ENCODE peak calls at places on chromosomes 5 and 9, in nine cellular contexts. Q is AG04450, Z is neural crest cell, P is ovary, F is kidney, I is AG10803, M is HFF-Myc, W is uterus, E is AG09309. X is an unnamed sample.
A peak's percentile ranks its signal among the peaks of the same experiment; 100 is the strongest.

GRCh38 chr9:111833941-111834340 is 39.2 kb upstream of the SHOC1 start:
- DNase-seq in Q (no peak), Z (no peak), P (no peak), F (no peak), I (peak; percentile 45), M (no peak), W (no peak), E (no peak), X (peak; percentile 35)

GRCh38 chr9:87707805-87708500 is 18.0 kb upstream of the CTSL start:
- DNase-seq in Q (no peak), Z (no peak), P (no peak), F (no peak), I (peak; percentile 52), M (no peak), W (no peak), E (no peak), X (no peak)

GRCh38 chr9:8382266-8382665 is 582.7 kb upstream of the DMAC1 start:
- DNase-seq in Q (no peak), Z (no peak), P (no peak), F (no peak), I (no peak), M (no peak), W (no peak), E (no peak), X (no peak)

GRCh38 chr5:51859624-51860023 is 476.4 kb downstream of the ISL1 start:
- DNase-seq in Q (no peak), Z (no peak), P (no peak), F (no peak), I (no peak), M (no peak), W (no peak), E (no peak), X (no peak)

GRCh38 chr9:93452710-93453046 is 703 bp downstream of the FAM120AOS start:
- DNase-seq in Q (no peak), Z (no peak), P (peak; percentile 17), F (no peak), I (no peak), M (no peak), W (no peak), E (no peak), X (no peak)

GRCh38 chr5:103041071-103041676 is 78.8 kb downstream of the GIN1 start:
- DNase-seq in Q (peak; percentile 10), Z (no peak), P (no peak), F (no peak), I (peak; percentile 49), M (peak; percentile 17), W (no peak), E (peak; percentile 21), X (peak; percentile 42)

GRCh38 chr9:88661759-88662158 is 126.8 kb downstream of the NXNL2 start:
- DNase-seq in Q (no peak), Z (no peak), P (no peak), F (no peak), I (no peak), M (no peak), W (no peak), E (no peak), X (peak; percentile 17)

GRCh38 chr5:125874717-125875116 is 548.5 kb upstream of the GRAMD2B start:
- DNase-seq in Q (no peak), Z (no peak), P (no peak), F (no peak), I (no peak), M (no peak), W (no peak), E (no peak), X (no peak)

GRCh38 chr5:170809551-170809950 is 26.0 kb downstream of the GABRP start:
- DNase-seq in Q (peak; percentile 27), Z (no peak), P (no peak), F (no peak), I (peak; percentile 66), M (no peak), W (no peak), E (peak; percentile 34), X (peak; percentile 52)

GRCh38 chr5:159094745-159095144 is 5.0 kb downstream of the EBF1 start:
- DNase-seq in Q (no peak), Z (no peak), P (peak; percentile 79), F (peak; percentile 85), I (peak; percentile 82), M (no peak), W (peak; percentile 72), E (peak; percentile 34), X (no peak)

DNA sequence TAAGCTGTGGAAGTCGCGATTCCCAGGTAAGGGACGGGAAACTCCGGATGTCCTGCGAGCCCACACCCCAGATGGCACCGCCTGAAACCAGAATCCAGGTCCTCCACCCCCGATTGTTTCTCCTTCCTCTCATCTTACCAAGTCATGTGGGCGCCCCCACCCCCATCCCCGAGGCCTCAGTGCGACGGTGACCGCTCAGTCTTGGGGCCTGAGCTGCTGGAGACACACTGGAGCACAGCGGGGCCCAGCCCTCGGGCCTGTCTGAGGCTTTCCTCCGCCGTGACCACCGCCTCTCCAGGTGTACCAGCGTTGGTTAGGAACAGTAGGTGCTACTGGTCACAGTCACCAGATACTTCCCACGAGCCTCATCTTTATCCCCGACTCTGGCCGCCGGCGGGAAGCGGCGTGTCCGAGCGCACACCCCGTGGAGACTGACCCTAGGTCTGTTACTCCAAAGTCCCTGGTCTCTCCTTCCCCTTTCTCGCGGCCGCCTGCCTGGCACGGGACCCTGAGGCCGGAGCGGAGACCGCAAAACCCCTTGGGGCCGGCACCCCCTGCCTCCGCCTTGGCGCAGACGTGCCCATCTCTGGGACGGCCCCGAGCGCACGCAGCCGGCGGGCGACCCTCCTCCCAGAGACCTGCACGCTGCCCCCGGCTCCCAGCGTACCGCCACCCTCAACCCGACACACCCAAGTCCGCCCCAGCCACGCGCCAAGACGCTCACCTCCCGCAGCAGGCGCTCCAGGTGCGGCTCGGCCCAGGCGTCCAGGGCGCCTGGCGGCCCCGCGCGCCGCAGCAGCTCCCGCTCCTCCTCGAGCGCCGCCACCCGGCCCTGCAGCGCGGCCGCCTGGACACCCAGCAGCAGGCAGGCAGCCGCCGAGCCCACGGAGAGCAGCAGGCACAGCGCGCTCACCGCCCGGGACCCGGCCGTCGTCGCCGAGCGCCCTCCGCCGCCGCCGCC is 733 bp downstream of the COL23A1 start:
- DNase-seq in Q (no peak), Z (peak; percentile 43), P (no peak), F (peak; percentile 82), I (peak; percentile 26), M (no peak), W (no peak), E (no peak), X (no peak)
- TF ChIP-seq CTCF in Q (no peak), Z (peak; percentile 37), P (no peak), F (peak; percentile 39), I (no peak), M (no peak), W (no peak), E (no peak), X (no peak)

GRCh38 chr9:77820293-77820954 is 172.3 kb upstream of the GNA14 start:
- DNase-seq in Q (peak; percentile 10), Z (no peak), P (no peak), F (no peak), I (peak; percentile 72), M (peak; percentile 12), W (no peak), E (peak; percentile 61), X (peak; percentile 84)

GRCh38 chr9:77816641-77817341 is 168.7 kb upstream of the GNA14 start:
- DNase-seq in Q (no peak), Z (no peak), P (no peak), F (no peak), I (peak; percentile 32), M (no peak), W (no peak), E (no peak), X (no peak)

GRCh38 chr9:77815260-77815659 is 167.1 kb upstream of the GNA14 start:
- DNase-seq in Q (no peak), Z (no peak), P (no peak), F (no peak), I (no peak), M (no peak), W (no peak), E (no peak), X (no peak)

GRCh38 chr9:77817590-77818311 is 169.6 kb upstream of the GNA14 start:
- DNase-seq in Q (no peak), Z (no peak), P (no peak), F (no peak), I (no peak), M (no peak), W (no peak), E (no peak), X (no peak)

GRCh38 chr9:77819672-77820071 is 171.6 kb upstream of the GNA14 start:
- DNase-seq in Q (no peak), Z (no peak), P (no peak), F (no peak), I (peak; percentile 44), M (no peak), W (no peak), E (no peak), X (peak; percentile 12)
- TF ChIP-seq CTCF in Q (no peak), Z (peak; percentile 12), P (no peak), F (no peak), I (no peak), M (no peak), W (no peak), E (no peak), X (no peak)

DNA sequence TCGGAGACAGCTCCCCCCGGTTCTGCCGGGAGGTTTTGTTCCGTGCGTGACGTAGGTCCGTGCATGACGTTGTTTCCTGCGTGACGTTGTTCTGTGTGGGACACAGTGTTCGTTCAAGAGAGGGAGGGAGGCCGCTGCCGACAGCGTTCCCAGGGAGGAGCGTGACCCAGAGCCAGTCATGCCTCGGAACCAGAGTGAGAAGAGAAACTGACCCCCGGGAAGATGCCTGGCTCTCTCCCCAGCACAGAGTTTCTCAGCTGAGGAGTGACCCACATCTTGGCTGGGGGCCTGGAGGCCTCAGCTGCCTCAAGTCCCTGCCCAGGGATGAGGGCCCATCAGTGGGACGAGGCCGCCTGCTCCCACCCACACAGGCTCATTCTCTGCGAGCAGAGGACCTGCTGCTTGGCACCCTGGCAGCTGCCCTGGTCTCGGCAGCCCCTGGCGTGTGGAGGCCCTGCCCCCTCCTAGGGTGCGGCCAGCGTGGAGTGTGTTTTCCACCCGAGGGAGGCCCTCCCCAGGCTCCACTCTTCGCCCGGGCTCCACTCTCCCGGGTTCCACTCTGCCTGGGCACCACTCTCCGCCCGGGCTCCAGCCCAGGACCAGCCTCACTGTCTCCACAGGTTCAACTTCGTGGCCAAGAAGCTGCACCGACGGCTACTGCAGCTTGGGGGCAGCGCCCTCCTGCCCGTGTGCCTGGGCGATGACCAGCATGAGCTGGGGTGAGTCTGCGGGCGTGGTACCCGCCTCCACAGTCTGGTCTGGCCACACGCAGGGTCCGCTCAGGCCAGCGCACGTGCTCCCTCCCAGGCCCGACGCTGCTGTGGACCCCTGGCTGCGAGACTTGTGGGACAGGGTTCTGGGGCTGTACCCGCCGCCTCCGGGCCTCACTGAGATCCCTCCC is 7.9 kb downstream of the NDOR1 start:
- DNase-seq in Q (no peak), Z (no peak), P (no peak), F (no peak), I (no peak), M (no peak), W (no peak), E (no peak), X (no peak)
- TF ChIP-seq CTCF in Q (no peak), Z (no peak), P (no peak), F (no peak), I (no peak), M (peak; percentile 11), W (no peak), E (peak; percentile 7), X (peak; percentile 45)

DNA sequence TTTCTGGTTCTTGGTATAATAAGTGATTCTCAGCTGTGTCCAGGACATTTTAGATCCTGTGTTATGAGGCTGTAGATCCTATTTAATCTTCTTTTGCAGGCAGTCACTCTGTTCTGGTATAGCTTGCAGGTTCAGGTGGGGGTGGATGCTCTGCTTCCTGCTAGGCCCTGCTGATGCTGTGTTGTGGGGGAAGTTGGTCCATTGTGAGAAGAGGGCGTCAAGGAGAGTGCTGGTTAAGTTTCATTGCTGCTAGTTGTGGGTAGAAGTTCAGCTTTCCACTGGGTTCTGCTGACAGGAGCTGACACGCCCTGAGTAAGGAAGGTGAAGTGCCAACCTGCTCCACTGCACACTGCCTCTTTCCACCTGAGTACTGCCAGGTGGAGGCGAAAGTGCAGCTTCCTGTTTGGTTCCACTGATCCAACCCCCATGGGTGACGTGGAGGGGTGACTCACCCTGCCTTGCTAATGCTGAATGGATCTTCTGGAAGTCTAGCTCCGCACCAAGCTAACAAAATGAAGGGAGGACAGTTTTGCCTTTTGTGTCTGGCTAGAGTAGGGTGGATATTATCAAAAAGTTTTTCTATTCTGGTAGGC is 16.3 kb downstream of the NMRK1 start:
- DNase-seq in Q (no peak), Z (no peak), P (no peak), F (peak; percentile 82), I (no peak), M (no peak), W (no peak), E (no peak), X (no peak)
- TF ChIP-seq CTCF in Q (no peak), Z (no peak), P (no peak), F (no peak), I (no peak), M (no peak), W (no peak), E (no peak), X (no peak)

X was measured in HFFc6.